ENCODE peak calls at places on chromosomes 3 and 15, in nine cellular contexts. One of them, this sample, is unnamed.

GRCh38 chr15:67463488-67463887 is 57.4 kb upstream of the C15orf61 start:
- DNase-seq in AG04450: no peak
- DNase-seq in fibroblast of mammary gland: no peak
- DNase-seq in right atrium auricular region: no peak
- DNase-seq in astrocyte: no peak
- DNase-seq in NT2/D1: no peak
- DNase-seq in GM12864: no peak
- DNase-seq in K562: no peak
- DNase-seq in CD8-positive, alpha-beta T cell: no peak
- DNase-seq in this sample: no peak

GRCh38 chr3:99663981-99664380 is 25.6 kb downstream of the COL8A1 start:
- DNase-seq in AG04450: no peak
- DNase-seq in fibroblast of mammary gland: no peak
- DNase-seq in right atrium auricular region: no peak
- DNase-seq in astrocyte: no peak
- DNase-seq in NT2/D1: no peak
- DNase-seq in GM12864: no peak
- DNase-seq in K562: no peak
- DNase-seq in CD8-positive, alpha-beta T cell: no peak
- DNase-seq in this sample: no peak

GRCh38 chr3:137071104-137071503 is 113.3 kb downstream of the IL20RB start:
- DNase-seq in AG04450: no peak
- DNase-seq in fibroblast of mammary gland: no peak
- DNase-seq in right atrium auricular region: no peak
- DNase-seq in astrocyte: no peak
- DNase-seq in NT2/D1: no peak
- DNase-seq in GM12864: no peak
- DNase-seq in K562: no peak
- DNase-seq in CD8-positive, alpha-beta T cell: no peak
- DNase-seq in this sample: no peak

GRCh38 chr15:48625126-48625525 is 20.4 kb downstream of the FBN1 start:
- DNase-seq in AG04450: no peak
- DNase-seq in fibroblast of mammary gland: no peak
- DNase-seq in right atrium auricular region: no peak
- DNase-seq in astrocyte: peak
- DNase-seq in NT2/D1: no peak
- DNase-seq in GM12864: no peak
- DNase-seq in K562: no peak
- DNase-seq in CD8-positive, alpha-beta T cell: no peak
- DNase-seq in this sample: peak

GRCh38 chr15:32636410-32636809 is 5.1 kb upstream of the SCG5 start:
- DNase-seq in AG04450: no peak
- DNase-seq in fibroblast of mammary gland: peak
- DNase-seq in right atrium auricular region: no peak
- DNase-seq in astrocyte: peak
- DNase-seq in NT2/D1: no peak
- DNase-seq in GM12864: no peak
- DNase-seq in K562: no peak
- DNase-seq in CD8-positive, alpha-beta T cell: no peak
- DNase-seq in this sample: no peak

GRCh38 chr3:162612991-162613390 is 1116.4 kb downstream of the OTOL1 start:
- DNase-seq in AG04450: no peak
- DNase-seq in fibroblast of mammary gland: no peak
- DNase-seq in right atrium auricular region: no peak
- DNase-seq in astrocyte: no peak
- DNase-seq in NT2/D1: no peak
- DNase-seq in GM12864: no peak
- DNase-seq in K562: no peak
- DNase-seq in CD8-positive, alpha-beta T cell: no peak
- DNase-seq in this sample: no peak

GRCh38 chr3:142987080-142987700 is 14.2 kb upstream of the U2SURP start:
- DNase-seq in AG04450: no peak
- DNase-seq in fibroblast of mammary gland: peak
- DNase-seq in right atrium auricular region: no peak
- DNase-seq in astrocyte: no peak
- DNase-seq in NT2/D1: no peak
- DNase-seq in GM12864: no peak
- DNase-seq in K562: no peak
- DNase-seq in CD8-positive, alpha-beta T cell: no peak
- DNase-seq in this sample: no peak

GRCh38 chr3:31941230-31941632 is 39.8 kb downstream of the OSBPL10 start:
- DNase-seq in AG04450: no peak
- DNase-seq in fibroblast of mammary gland: no peak
- DNase-seq in right atrium auricular region: no peak
- DNase-seq in astrocyte: peak
- DNase-seq in NT2/D1: no peak
- DNase-seq in GM12864: no peak
- DNase-seq in K562: no peak
- DNase-seq in CD8-positive, alpha-beta T cell: no peak
- DNase-seq in this sample: no peak

GRCh38 chr3:65902304-65902793 is 136.4 kb downstream of the MAGI1 start:
- DNase-seq in AG04450: no peak
- DNase-seq in fibroblast of mammary gland: no peak
- DNase-seq in right atrium auricular region: no peak
- DNase-seq in astrocyte: no peak
- DNase-seq in NT2/D1: peak
- DNase-seq in GM12864: no peak
- DNase-seq in K562: no peak
- DNase-seq in CD8-positive, alpha-beta T cell: no peak
- DNase-seq in this sample: no peak

GRCh38 chr3:15108869-15109268 is 9.9 kb upstream of the RBSN start:
- DNase-seq in AG04450: no peak
- DNase-seq in fibroblast of mammary gland: no peak
- DNase-seq in right atrium auricular region: no peak
- DNase-seq in astrocyte: no peak
- DNase-seq in NT2/D1: no peak
- DNase-seq in GM12864: no peak
- DNase-seq in K562: no peak
- DNase-seq in CD8-positive, alpha-beta T cell: no peak
- DNase-seq in this sample: no peak

GRCh38 chr3:98025392-98025791 is 9.7 kb downstream of the GABRR3 start:
- DNase-seq in AG04450: no peak
- DNase-seq in fibroblast of mammary gland: no peak
- DNase-seq in right atrium auricular region: no peak
- DNase-seq in astrocyte: no peak
- DNase-seq in NT2/D1: no peak
- DNase-seq in GM12864: no peak
- DNase-seq in K562: no peak
- DNase-seq in CD8-positive, alpha-beta T cell: no peak
- DNase-seq in this sample: no peak

GRCh38 chr15:34802803-34803395 is 7.5 kb upstream of the ACTC1 start:
- DNase-seq in AG04450: no peak
- DNase-seq in fibroblast of mammary gland: no peak
- DNase-seq in right atrium auricular region: no peak
- DNase-seq in astrocyte: no peak
- DNase-seq in NT2/D1: no peak
- DNase-seq in GM12864: no peak
- DNase-seq in K562: no peak
- DNase-seq in CD8-positive, alpha-beta T cell: no peak
- DNase-seq in this sample: no peak

GRCh38 chr3:14137445-14137844 is 12.6 kb downstream of the TMEM43 start:
- DNase-seq in AG04450: no peak
- DNase-seq in fibroblast of mammary gland: peak
- DNase-seq in right atrium auricular region: no peak
- DNase-seq in astrocyte: no peak
- DNase-seq in NT2/D1: no peak
- DNase-seq in GM12864: no peak
- DNase-seq in K562: no peak
- DNase-seq in CD8-positive, alpha-beta T cell: no peak
- DNase-seq in this sample: no peak

GRCh38 chr15:90878660-90879059 is 5.6 kb upstream of the FES start:
- DNase-seq in AG04450: no peak
- DNase-seq in fibroblast of mammary gland: no peak
- DNase-seq in right atrium auricular region: no peak
- DNase-seq in astrocyte: no peak
- DNase-seq in NT2/D1: no peak
- DNase-seq in GM12864: no peak
- DNase-seq in K562: no peak
- DNase-seq in CD8-positive, alpha-beta T cell: no peak
- DNase-seq in this sample: no peak

GRCh38 chr3:62758296-62759066 is 116.7 kb downstream of the CADPS start:
- DNase-seq in AG04450: no peak
- DNase-seq in fibroblast of mammary gland: no peak
- DNase-seq in right atrium auricular region: no peak
- DNase-seq in astrocyte: peak
- DNase-seq in NT2/D1: no peak
- DNase-seq in GM12864: no peak
- DNase-seq in K562: no peak
- DNase-seq in CD8-positive, alpha-beta T cell: no peak
- DNase-seq in this sample: no peak

GRCh38 chr3:111761309-111761795 is 97.7 kb upstream of the PHLDB2 start:
- DNase-seq in AG04450: no peak
- DNase-seq in fibroblast of mammary gland: peak
- DNase-seq in right atrium auricular region: no peak
- DNase-seq in astrocyte: peak
- DNase-seq in NT2/D1: no peak
- DNase-seq in GM12864: no peak
- DNase-seq in K562: no peak
- DNase-seq in CD8-positive, alpha-beta T cell: no peak
- DNase-seq in this sample: peak

GRCh38 chr3:36489106-36489505 is 108.8 kb downstream of the STAC start:
- DNase-seq in AG04450: no peak
- DNase-seq in fibroblast of mammary gland: no peak
- DNase-seq in right atrium auricular region: no peak
- DNase-seq in astrocyte: no peak
- DNase-seq in NT2/D1: no peak
- DNase-seq in GM12864: no peak
- DNase-seq in K562: no peak
- DNase-seq in CD8-positive, alpha-beta T cell: no peak
- DNase-seq in this sample: peak

GRCh38 chr15:74130849-74131617 is 647 bp downstream of the ISLR2 start:
- DNase-seq in AG04450: no peak
- DNase-seq in fibroblast of mammary gland: no peak
- DNase-seq in right atrium auricular region: no peak
- DNase-seq in astrocyte: no peak
- DNase-seq in NT2/D1: no peak
- DNase-seq in GM12864: no peak
- DNase-seq in K562: no peak
- DNase-seq in CD8-positive, alpha-beta T cell: no peak
- DNase-seq in this sample: no peak

GRCh38 chr15:74128785-74129350 is 1.5 kb upstream of the ISLR2 start:
- DNase-seq in AG04450: no peak
- DNase-seq in fibroblast of mammary gland: no peak
- DNase-seq in right atrium auricular region: no peak
- DNase-seq in astrocyte: no peak
- DNase-seq in NT2/D1: no peak
- DNase-seq in GM12864: no peak
- DNase-seq in K562: no peak
- DNase-seq in CD8-positive, alpha-beta T cell: no peak
- DNase-seq in this sample: no peak

GRCh38 chr15:74130089-74130848 is at the start of gene ISLR2:
- DNase-seq in AG04450: no peak
- DNase-seq in fibroblast of mammary gland: no peak
- DNase-seq in right atrium auricular region: no peak
- DNase-seq in astrocyte: no peak
- DNase-seq in NT2/D1: no peak
- DNase-seq in GM12864: no peak
- DNase-seq in K562: peak
- DNase-seq in CD8-positive, alpha-beta T cell: no peak
- DNase-seq in this sample: no peak

GRCh38 chr15:74127954-74128784 is 2.2 kb upstream of the ISLR2 start:
- DNase-seq in AG04450: no peak
- DNase-seq in fibroblast of mammary gland: no peak
- DNase-seq in right atrium auricular region: no peak
- DNase-seq in astrocyte: no peak
- DNase-seq in NT2/D1: no peak
- DNase-seq in GM12864: no peak
- DNase-seq in K562: no peak
- DNase-seq in CD8-positive, alpha-beta T cell: no peak
- DNase-seq in this sample: no peak

GRCh38 chr15:74129411-74130088 is 836 bp upstream of the ISLR2 start:
- DNase-seq in AG04450: no peak
- DNase-seq in fibroblast of mammary gland: no peak
- DNase-seq in right atrium auricular region: no peak
- DNase-seq in astrocyte: no peak
- DNase-seq in NT2/D1: no peak
- DNase-seq in GM12864: no peak
- DNase-seq in K562: no peak
- DNase-seq in CD8-positive, alpha-beta T cell: no peak
- DNase-seq in this sample: no peak
- H3K4me3 ChIP-seq in AG04450: no peak
- H3K4me3 ChIP-seq in fibroblast of mammary gland: no peak
- H3K4me3 ChIP-seq in right atrium auricular region: peak
- H3K4me3 ChIP-seq in astrocyte: peak
- H3K4me3 ChIP-seq in NT2/D1: peak
- H3K4me3 ChIP-seq in GM12864: no peak
- H3K4me3 ChIP-seq in K562: no peak
- H3K4me3 ChIP-seq in CD8-positive, alpha-beta T cell: no peak
- H3K4me3 ChIP-seq in this sample: no peak

GRCh38 chr15:57610130-57610529 is 18.4 kb downstream of the MYZAP start:
- DNase-seq in AG04450: no peak
- DNase-seq in fibroblast of mammary gland: peak
- DNase-seq in right atrium auricular region: peak
- DNase-seq in astrocyte: peak
- DNase-seq in NT2/D1: no peak
- DNase-seq in GM12864: no peak
- DNase-seq in K562: no peak
- DNase-seq in CD8-positive, alpha-beta T cell: no peak
- DNase-seq in this sample: peak
- H3K4me3 ChIP-seq in AG04450: no peak
- H3K4me3 ChIP-seq in fibroblast of mammary gland: no peak
- H3K4me3 ChIP-seq in right atrium auricular region: no peak
- H3K4me3 ChIP-seq in astrocyte: no peak
- H3K4me3 ChIP-seq in NT2/D1: no peak
- H3K4me3 ChIP-seq in GM12864: no peak
- H3K4me3 ChIP-seq in K562: no peak
- H3K4me3 ChIP-seq in CD8-positive, alpha-beta T cell: no peak
- H3K4me3 ChIP-seq in this sample: no peak

GRCh38 chr3:155244699-155245098 is 48.8 kb downstream of the STRIT1 start:
- DNase-seq in AG04450: no peak
- DNase-seq in fibroblast of mammary gland: no peak
- DNase-seq in right atrium auricular region: no peak
- DNase-seq in astrocyte: no peak
- DNase-seq in NT2/D1: no peak
- DNase-seq in GM12864: no peak
- DNase-seq in K562: no peak
- DNase-seq in CD8-positive, alpha-beta T cell: no peak
- DNase-seq in this sample: no peak
- H3K4me3 ChIP-seq in AG04450: no peak
- H3K4me3 ChIP-seq in fibroblast of mammary gland: no peak
- H3K4me3 ChIP-seq in right atrium auricular region: no peak
- H3K4me3 ChIP-seq in astrocyte: no peak
- H3K4me3 ChIP-seq in NT2/D1: no peak
- H3K4me3 ChIP-seq in GM12864: no peak
- H3K4me3 ChIP-seq in K562: no peak
- H3K4me3 ChIP-seq in CD8-positive, alpha-beta T cell: no peak
- H3K4me3 ChIP-seq in this sample: no peak

GRCh38 chr3:179852117-179852886 is 184.4 kb downstream of the PEX5L start:
- DNase-seq in AG04450: peak
- DNase-seq in fibroblast of mammary gland: peak
- DNase-seq in right atrium auricular region: no peak
- DNase-seq in astrocyte: peak
- DNase-seq in NT2/D1: no peak
- DNase-seq in GM12864: peak
- DNase-seq in K562: no peak
- DNase-seq in CD8-positive, alpha-beta T cell: no peak
- DNase-seq in this sample: no peak

DNA sequence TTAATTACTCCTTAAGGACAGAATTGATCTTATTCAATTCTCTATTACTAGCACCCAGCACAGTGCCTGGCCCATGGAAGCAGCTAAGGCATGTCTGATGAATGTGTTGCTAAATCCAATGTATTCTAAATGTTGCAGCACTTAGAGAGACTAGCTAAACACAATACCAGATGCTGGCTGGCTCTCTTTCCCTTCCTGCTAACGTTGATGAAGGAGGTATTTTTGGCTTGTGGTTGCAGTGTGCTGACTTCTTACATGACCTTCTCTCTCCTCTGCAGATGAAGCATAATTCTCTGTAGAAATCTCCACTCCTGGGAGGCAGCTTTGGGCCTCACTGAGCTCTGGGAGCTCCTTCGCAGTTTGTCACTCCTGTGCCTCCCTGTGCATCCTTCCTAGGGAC is 183.6 kb downstream of the PEX5L start:
- DNase-seq in AG04450: peak
- DNase-seq in fibroblast of mammary gland: peak
- DNase-seq in right atrium auricular region: no peak
- DNase-seq in astrocyte: peak
- DNase-seq in NT2/D1: no peak
- DNase-seq in GM12864: no peak
- DNase-seq in K562: no peak
- DNase-seq in CD8-positive, alpha-beta T cell: no peak
- DNase-seq in this sample: no peak
- H3K4me3 ChIP-seq in AG04450: no peak
- H3K4me3 ChIP-seq in fibroblast of mammary gland: no peak
- H3K4me3 ChIP-seq in right atrium auricular region: no peak
- H3K4me3 ChIP-seq in astrocyte: no peak
- H3K4me3 ChIP-seq in NT2/D1: no peak
- H3K4me3 ChIP-seq in GM12864: no peak
- H3K4me3 ChIP-seq in K562: no peak
- H3K4me3 ChIP-seq in CD8-positive, alpha-beta T cell: no peak
- H3K4me3 ChIP-seq in this sample: no peak